ENCODE peak calls at places on chromosome X, in ten cellular contexts. One of them, this sample, is unnamed.
A peak's percentile ranks its signal among the peaks of the same experiment; 100 is the strongest.

GRCh38 chrX:108034725-108035124 is 10.1 kb upstream of the VSIG1 start:
- DNase-seq in coronary artery: no peak
- DNase-seq in mesothelial cell of epicardium: no peak
- DNase-seq in cardiac muscle cell: no peak
- DNase-seq in brain microvascular endothelial cell: no peak
- DNase-seq in tibial nerve: no peak
- DNase-seq in GM12865: no peak
- DNase-seq in neural progenitor cell: no peak
- DNase-seq in esophagus squamous epithelium: no peak
- DNase-seq in pancreas: no peak
- DNase-seq in this sample: no peak

GRCh38 chrX:10039821-10040793 is 72.9 kb downstream of the CLDN34 start:
- DNase-seq in coronary artery: no peak
- DNase-seq in mesothelial cell of epicardium: no peak
- DNase-seq in cardiac muscle cell: no peak
- DNase-seq in brain microvascular endothelial cell: no peak
- DNase-seq in tibial nerve: no peak
- DNase-seq in GM12865: no peak
- DNase-seq in neural progenitor cell: peak; percentile 11
- DNase-seq in esophagus squamous epithelium: no peak
- DNase-seq in pancreas: no peak
- DNase-seq in this sample: peak; percentile 48

GRCh38 chrX:155071694-155072215 is 447 bp downstream of the BRCC3 start:
- DNase-seq in coronary artery: peak; percentile 78
- DNase-seq in mesothelial cell of epicardium: no peak
- DNase-seq in cardiac muscle cell: no peak
- DNase-seq in brain microvascular endothelial cell: no peak
- DNase-seq in tibial nerve: peak; percentile 5
- DNase-seq in GM12865: peak; percentile 22
- DNase-seq in neural progenitor cell: peak; percentile 52
- DNase-seq in esophagus squamous epithelium: no peak
- DNase-seq in pancreas: peak; percentile 66
- DNase-seq in this sample: no peak

GRCh38 chrX:10783451-10783995 is 163.1 kb upstream of the MID1 start:
- DNase-seq in coronary artery: no peak
- DNase-seq in mesothelial cell of epicardium: no peak
- DNase-seq in cardiac muscle cell: no peak
- DNase-seq in brain microvascular endothelial cell: no peak
- DNase-seq in tibial nerve: no peak
- DNase-seq in GM12865: no peak
- DNase-seq in neural progenitor cell: no peak
- DNase-seq in esophagus squamous epithelium: no peak
- DNase-seq in pancreas: no peak
- DNase-seq in this sample: no peak

GRCh38 chrX:119758682-119759332 is 419 bp downstream of the SOWAHD start:
- DNase-seq in coronary artery: no peak
- DNase-seq in mesothelial cell of epicardium: peak; percentile 56
- DNase-seq in cardiac muscle cell: no peak
- DNase-seq in brain microvascular endothelial cell: no peak
- DNase-seq in tibial nerve: no peak
- DNase-seq in GM12865: peak; percentile 46
- DNase-seq in neural progenitor cell: peak; percentile 46
- DNase-seq in esophagus squamous epithelium: no peak
- DNase-seq in pancreas: peak; percentile 69
- DNase-seq in this sample: peak; percentile 47

GRCh38 chrX:120672389-120672788 is 42.5 kb upstream of the C1GALT1C1 start:
- DNase-seq in coronary artery: no peak
- DNase-seq in mesothelial cell of epicardium: no peak
- DNase-seq in cardiac muscle cell: peak; percentile 91
- DNase-seq in brain microvascular endothelial cell: peak; percentile 85
- DNase-seq in tibial nerve: peak; percentile 58
- DNase-seq in GM12865: no peak
- DNase-seq in neural progenitor cell: no peak
- DNase-seq in esophagus squamous epithelium: no peak
- DNase-seq in pancreas: no peak
- DNase-seq in this sample: peak; percentile 90

GRCh38 chrX:3252744-3253143 is 93.7 kb downstream of the MXRA5 start:
- DNase-seq in coronary artery: no peak
- DNase-seq in mesothelial cell of epicardium: no peak
- DNase-seq in cardiac muscle cell: peak; percentile 29
- DNase-seq in brain microvascular endothelial cell: no peak
- DNase-seq in tibial nerve: no peak
- DNase-seq in GM12865: peak; percentile 1
- DNase-seq in neural progenitor cell: no peak
- DNase-seq in esophagus squamous epithelium: no peak
- DNase-seq in pancreas: no peak
- DNase-seq in this sample: peak; percentile 28

GRCh38 chrX:34656842-34657780 is at the start of gene TMEM47:
- DNase-seq in coronary artery: peak; percentile 80
- DNase-seq in mesothelial cell of epicardium: peak; percentile 83
- DNase-seq in cardiac muscle cell: peak; percentile 81
- DNase-seq in brain microvascular endothelial cell: peak; percentile 36
- DNase-seq in tibial nerve: peak; percentile 17
- DNase-seq in GM12865: no peak
- DNase-seq in neural progenitor cell: peak; percentile 98
- DNase-seq in esophagus squamous epithelium: no peak
- DNase-seq in pancreas: peak; percentile 81
- DNase-seq in this sample: peak; percentile 61

GRCh38 chrX:83819304-83819703 is 41.6 kb upstream of the CYLC1 start:
- DNase-seq in coronary artery: no peak
- DNase-seq in mesothelial cell of epicardium: no peak
- DNase-seq in cardiac muscle cell: no peak
- DNase-seq in brain microvascular endothelial cell: no peak
- DNase-seq in tibial nerve: no peak
- DNase-seq in GM12865: no peak
- DNase-seq in neural progenitor cell: peak; percentile 1
- DNase-seq in esophagus squamous epithelium: no peak
- DNase-seq in pancreas: no peak
- DNase-seq in this sample: no peak

GRCh38 chrX:49064735-49065134 is 5.9 kb downstream of the CCDC120 start:
- DNase-seq in coronary artery: peak; percentile 53
- DNase-seq in mesothelial cell of epicardium: no peak
- DNase-seq in cardiac muscle cell: no peak
- DNase-seq in brain microvascular endothelial cell: no peak
- DNase-seq in tibial nerve: no peak
- DNase-seq in GM12865: no peak
- DNase-seq in neural progenitor cell: no peak
- DNase-seq in esophagus squamous epithelium: no peak
- DNase-seq in pancreas: no peak
- DNase-seq in this sample: no peak

GRCh38 chrX:109826954-109827708 is 94.1 kb upstream of the ACSL4 start:
- DNase-seq in coronary artery: no peak
- DNase-seq in mesothelial cell of epicardium: no peak
- DNase-seq in cardiac muscle cell: peak; percentile 76
- DNase-seq in brain microvascular endothelial cell: peak; percentile 41
- DNase-seq in tibial nerve: no peak
- DNase-seq in GM12865: no peak
- DNase-seq in neural progenitor cell: no peak
- DNase-seq in esophagus squamous epithelium: no peak
- DNase-seq in pancreas: no peak
- DNase-seq in this sample: peak; percentile 76

GRCh38 chrX:65576160-65576559 is 41.6 kb upstream of the LAS1L start:
- DNase-seq in coronary artery: no peak
- DNase-seq in mesothelial cell of epicardium: no peak
- DNase-seq in cardiac muscle cell: no peak
- DNase-seq in brain microvascular endothelial cell: no peak
- DNase-seq in tibial nerve: no peak
- DNase-seq in GM12865: no peak
- DNase-seq in neural progenitor cell: no peak
- DNase-seq in esophagus squamous epithelium: no peak
- DNase-seq in pancreas: no peak
- DNase-seq in this sample: no peak

GRCh38 chrX:149487292-149487691 is 17.8 kb downstream of the IDS start:
- DNase-seq in coronary artery: no peak
- DNase-seq in mesothelial cell of epicardium: no peak
- DNase-seq in cardiac muscle cell: no peak
- DNase-seq in brain microvascular endothelial cell: no peak
- DNase-seq in tibial nerve: no peak
- DNase-seq in GM12865: peak; percentile 11
- DNase-seq in neural progenitor cell: no peak
- DNase-seq in esophagus squamous epithelium: no peak
- DNase-seq in pancreas: no peak
- DNase-seq in this sample: no peak
- TF ChIP-seq CTCF in coronary artery: no peak
- TF ChIP-seq CTCF in mesothelial cell of epicardium: peak; percentile 55
- TF ChIP-seq CTCF in cardiac muscle cell: peak; percentile 11
- TF ChIP-seq CTCF in brain microvascular endothelial cell: peak; percentile 51
- TF ChIP-seq CTCF in tibial nerve: no peak
- TF ChIP-seq CTCF in GM12865: peak; percentile 11
- TF ChIP-seq CTCF in neural progenitor cell: peak; percentile 29
- TF ChIP-seq CTCF in esophagus squamous epithelium: no peak
- TF ChIP-seq CTCF in pancreas: no peak
- TF ChIP-seq CTCF in this sample: peak; percentile 22

GRCh38 chrX:40523852-40524251 is 56.9 kb upstream of the ATP6AP2 start:
- DNase-seq in coronary artery: no peak
- DNase-seq in mesothelial cell of epicardium: no peak
- DNase-seq in cardiac muscle cell: no peak
- DNase-seq in brain microvascular endothelial cell: no peak
- DNase-seq in tibial nerve: no peak
- DNase-seq in GM12865: no peak
- DNase-seq in neural progenitor cell: no peak
- DNase-seq in esophagus squamous epithelium: no peak
- DNase-seq in pancreas: no peak
- DNase-seq in this sample: no peak

GRCh38 chrX:40526412-40526811 is 54.4 kb upstream of the ATP6AP2 start:
- DNase-seq in coronary artery: no peak
- DNase-seq in mesothelial cell of epicardium: no peak
- DNase-seq in cardiac muscle cell: no peak
- DNase-seq in brain microvascular endothelial cell: no peak
- DNase-seq in tibial nerve: no peak
- DNase-seq in GM12865: no peak
- DNase-seq in neural progenitor cell: no peak
- DNase-seq in esophagus squamous epithelium: no peak
- DNase-seq in pancreas: no peak
- DNase-seq in this sample: no peak

GRCh38 chrX:40527543-40527942 is 53.2 kb upstream of the ATP6AP2 start:
- DNase-seq in coronary artery: no peak
- DNase-seq in mesothelial cell of epicardium: no peak
- DNase-seq in cardiac muscle cell: no peak
- DNase-seq in brain microvascular endothelial cell: no peak
- DNase-seq in tibial nerve: no peak
- DNase-seq in GM12865: no peak
- DNase-seq in neural progenitor cell: no peak
- DNase-seq in esophagus squamous epithelium: no peak
- DNase-seq in pancreas: no peak
- DNase-seq in this sample: no peak

GRCh38 chrX:40521868-40522450 is 58.8 kb upstream of the ATP6AP2 start:
- DNase-seq in coronary artery: no peak
- DNase-seq in mesothelial cell of epicardium: no peak
- DNase-seq in cardiac muscle cell: no peak
- DNase-seq in brain microvascular endothelial cell: no peak
- DNase-seq in tibial nerve: no peak
- DNase-seq in GM12865: no peak
- DNase-seq in neural progenitor cell: no peak
- DNase-seq in esophagus squamous epithelium: no peak
- DNase-seq in pancreas: no peak
- DNase-seq in this sample: no peak

DNA sequence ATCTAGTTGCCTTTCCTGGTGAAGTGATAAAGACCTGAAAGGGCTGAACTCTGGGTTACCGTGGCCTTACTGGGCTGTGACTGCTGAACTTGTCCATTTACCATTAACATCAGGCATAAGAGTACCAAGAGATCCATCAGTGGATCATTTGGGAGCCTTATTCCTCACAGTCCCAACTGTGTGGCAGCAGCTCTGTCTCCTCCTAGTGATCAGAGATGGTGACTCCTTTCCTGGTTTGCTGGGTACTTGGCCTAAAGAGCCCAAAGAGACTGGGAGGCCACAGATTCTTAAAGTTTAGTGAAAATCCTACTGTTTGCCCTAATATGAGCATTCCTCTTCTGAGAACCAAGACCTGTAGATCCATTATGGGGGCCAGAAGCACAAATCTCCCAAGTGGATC is 56.3 kb upstream of the ATP6AP2 start:
- DNase-seq in coronary artery: no peak
- DNase-seq in mesothelial cell of epicardium: no peak
- DNase-seq in cardiac muscle cell: no peak
- DNase-seq in brain microvascular endothelial cell: no peak
- DNase-seq in tibial nerve: no peak
- DNase-seq in GM12865: no peak
- DNase-seq in neural progenitor cell: no peak
- DNase-seq in esophagus squamous epithelium: no peak
- DNase-seq in pancreas: no peak
- DNase-seq in this sample: no peak
- TF ChIP-seq CTCF in coronary artery: no peak
- TF ChIP-seq CTCF in mesothelial cell of epicardium: no peak
- TF ChIP-seq CTCF in cardiac muscle cell: peak; percentile 7
- TF ChIP-seq CTCF in brain microvascular endothelial cell: peak; percentile 34
- TF ChIP-seq CTCF in tibial nerve: no peak
- TF ChIP-seq CTCF in GM12865: no peak
- TF ChIP-seq CTCF in neural progenitor cell: no peak
- TF ChIP-seq CTCF in esophagus squamous epithelium: no peak
- TF ChIP-seq CTCF in pancreas: no peak
- TF ChIP-seq CTCF in this sample: peak; percentile 30

DNA sequence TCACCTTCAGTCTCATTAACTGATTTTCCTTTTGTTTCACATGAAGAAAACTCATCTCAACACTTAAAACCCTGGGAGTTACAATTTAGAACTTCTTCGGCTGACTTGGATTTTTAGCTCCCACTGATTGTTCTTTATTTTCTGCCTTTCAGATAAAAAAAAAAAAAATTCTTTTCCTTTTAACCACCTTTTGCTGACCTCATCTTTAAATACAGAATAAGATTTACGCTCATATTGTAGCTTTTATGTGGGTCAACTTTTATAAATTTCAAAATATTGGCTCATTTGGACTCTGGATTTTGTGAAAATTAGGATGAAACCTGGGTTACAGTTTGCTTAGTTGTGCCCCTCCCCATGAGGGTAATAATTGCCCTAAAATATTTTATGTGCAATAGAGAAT is 659.3 kb downstream of the ZNF674 start:
- DNase-seq in coronary artery: no peak
- DNase-seq in mesothelial cell of epicardium: no peak
- DNase-seq in cardiac muscle cell: no peak
- DNase-seq in brain microvascular endothelial cell: no peak
- DNase-seq in tibial nerve: no peak
- DNase-seq in GM12865: no peak
- DNase-seq in neural progenitor cell: no peak
- DNase-seq in esophagus squamous epithelium: no peak
- DNase-seq in pancreas: no peak
- DNase-seq in this sample: no peak
- TF ChIP-seq CTCF in coronary artery: no peak
- TF ChIP-seq CTCF in mesothelial cell of epicardium: no peak
- TF ChIP-seq CTCF in cardiac muscle cell: no peak
- TF ChIP-seq CTCF in brain microvascular endothelial cell: no peak
- TF ChIP-seq CTCF in tibial nerve: no peak
- TF ChIP-seq CTCF in GM12865: no peak
- TF ChIP-seq CTCF in neural progenitor cell: no peak
- TF ChIP-seq CTCF in esophagus squamous epithelium: no peak
- TF ChIP-seq CTCF in pancreas: no peak
- TF ChIP-seq CTCF in this sample: no peak

DNA sequence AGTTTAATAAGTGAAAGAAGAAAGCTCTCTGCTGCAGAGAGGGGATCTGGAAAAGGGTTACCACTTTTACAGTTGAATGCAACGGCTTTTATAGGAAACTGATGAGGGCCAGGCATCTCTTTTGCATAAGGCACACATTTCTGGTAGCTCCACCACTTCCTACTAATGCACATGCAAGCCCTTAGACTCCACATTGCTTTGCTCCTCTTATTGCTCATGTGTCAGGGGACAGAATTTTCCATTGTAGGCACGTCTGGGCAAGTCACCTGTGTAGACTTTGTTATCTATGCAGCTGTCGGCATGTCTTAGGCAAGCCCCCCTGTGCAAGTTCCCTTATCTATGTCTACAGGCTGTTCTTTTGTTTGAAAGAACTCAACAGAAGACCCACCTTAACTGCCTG is 294.6 kb upstream of the STS start:
- DNase-seq in coronary artery: no peak
- DNase-seq in mesothelial cell of epicardium: no peak
- DNase-seq in cardiac muscle cell: no peak
- DNase-seq in brain microvascular endothelial cell: no peak
- DNase-seq in tibial nerve: no peak
- DNase-seq in GM12865: peak; percentile 9
- DNase-seq in neural progenitor cell: no peak
- DNase-seq in esophagus squamous epithelium: no peak
- DNase-seq in pancreas: no peak
- DNase-seq in this sample: no peak
- TF ChIP-seq CTCF in coronary artery: no peak
- TF ChIP-seq CTCF in mesothelial cell of epicardium: no peak
- TF ChIP-seq CTCF in cardiac muscle cell: no peak
- TF ChIP-seq CTCF in brain microvascular endothelial cell: no peak
- TF ChIP-seq CTCF in tibial nerve: no peak
- TF ChIP-seq CTCF in GM12865: no peak
- TF ChIP-seq CTCF in neural progenitor cell: no peak
- TF ChIP-seq CTCF in esophagus squamous epithelium: no peak
- TF ChIP-seq CTCF in pancreas: no peak
- TF ChIP-seq CTCF in this sample: no peak

This sample was measured in foreskin fibroblast.